ENCODE peak calls at places on chromosome 12, in six cellular contexts. Q, H, X, Z, G and D are unnamed samples.
A peak's percentile ranks its signal among the peaks of the same experiment; 100 is the strongest.

GRCh38 chr12:115108129-115109100 is 424.4 kb upstream of the TBX3 start:
- DNase-seq in Q (no peak), H (no peak), X (no peak), Z (no peak), G (no peak), D (no peak)

GRCh38 chr12:52006726-52007157 is at the start of gene TAMALIN:
- DNase-seq in Q (peak; percentile 80), H (no peak), X (peak; percentile 75), Z (peak; percentile 83), G (peak; percentile 85), D (peak; percentile 75)

GRCh38 chr12:106247731-106248176 is at the start of gene CKAP4:
- DNase-seq in Q (peak; percentile 87), H (no peak), X (peak; percentile 82), Z (peak; percentile 92), G (peak; percentile 93), D (peak; percentile 83)

GRCh38 chr12:9776795-9777194 is 16.1 kb upstream of the CD69 start:
- DNase-seq in Q (no peak), H (no peak), X (no peak), Z (no peak), G (no peak), D (no peak)

GRCh38 chr12:111010061-111010460 is 89.7 kb upstream of the MYL2 start:
- DNase-seq in Q (no peak), H (no peak), X (no peak), Z (no peak), G (peak; percentile 68), D (no peak)

GRCh38 chr12:131229426-131230339 is 276.0 kb downstream of the ADGRD1 start:
- DNase-seq in Q (no peak), H (no peak), X (no peak), Z (no peak), G (no peak), D (no peak)

GRCh38 chr12:117867348-117867747 is 101.4 kb downstream of the KSR2 start:
- DNase-seq in Q (no peak), H (no peak), X (no peak), Z (no peak), G (no peak), D (no peak)

GRCh38 chr12:21940972-21941521 is at the start of gene ABCC9:
- DNase-seq in Q (peak; percentile 35), H (no peak), X (peak; percentile 72), Z (peak; percentile 74), G (peak; percentile 35), D (peak; percentile 21)

GRCh38 chr12:120072472-120072871 is 44.1 kb downstream of the RAB35 start:
- DNase-seq in Q (no peak), H (no peak), X (no peak), Z (no peak), G (no peak), D (no peak)

GRCh38 chr12:75751769-75752471 is 240.5 kb upstream of the KRR1 start:
- DNase-seq in Q (no peak), H (no peak), X (no peak), Z (no peak), G (no peak), D (no peak)

GRCh38 chr12:69566603-69567002 is 18.7 kb upstream of the CCT2 start:
- DNase-seq in Q (no peak), H (no peak), X (no peak), Z (no peak), G (no peak), D (no peak)
- TF ChIP-seq CTCF in Q (no peak), H (peak; percentile 13), X (no peak), Z (no peak), G (no peak), D (no peak)

GRCh38 chr12:121712462-121713256 is at the start of gene TMEM120B:
- DNase-seq in Q (peak; percentile 91), H (no peak), X (peak; percentile 88), Z (peak; percentile 93), G (peak; percentile 80), D (peak; percentile 95)
- TF ChIP-seq CTCF in Q (no peak), H (peak; percentile 36), X (no peak), Z (peak; percentile 7), G (no peak), D (no peak)

DNA sequence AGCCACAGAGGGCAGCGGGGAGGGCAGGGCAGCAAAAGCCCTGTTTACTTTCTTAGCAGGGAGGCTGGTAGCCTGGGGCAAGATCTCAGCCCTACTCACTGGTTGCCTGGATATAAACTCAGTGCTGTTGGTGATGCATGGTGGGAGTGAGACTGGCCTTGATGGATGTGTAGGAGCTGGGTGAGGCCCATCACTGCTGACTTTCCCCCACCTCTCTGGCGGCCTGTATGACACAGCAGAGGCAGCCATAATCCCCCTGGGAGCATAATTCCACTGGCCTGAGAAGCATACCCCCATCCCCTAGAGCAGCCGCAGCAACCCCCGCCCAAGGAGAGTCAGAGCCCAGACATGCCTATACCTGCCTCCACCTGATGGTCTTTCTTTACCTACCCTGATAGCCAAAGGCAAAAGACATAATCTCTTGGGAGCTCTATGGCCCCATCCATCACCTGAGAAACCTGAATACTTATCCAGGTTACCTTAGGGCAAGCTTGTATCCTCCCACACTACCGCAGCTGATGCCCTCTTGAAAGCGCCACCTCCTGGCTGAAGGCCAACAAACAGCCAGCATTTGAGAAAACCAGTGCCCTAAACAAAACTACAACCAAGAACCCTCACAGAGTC is 59.3 kb downstream of the DNAI7 start:
- DNase-seq in Q (no peak), H (no peak), X (no peak), Z (no peak), G (no peak), D (no peak)
- TF ChIP-seq CTCF in Q (no peak), H (peak; percentile 37), X (no peak), Z (no peak), G (no peak), D (peak; percentile 17)

GRCh38 chr12:128583453-128583852 is 240.3 kb downstream of the SLC15A4 start:
- DNase-seq in Q (no peak), H (no peak), X (no peak), Z (no peak), G (no peak), D (no peak)
- TF ChIP-seq CTCF in Q (no peak), H (peak; percentile 40), X (no peak), Z (no peak), G (no peak), D (no peak)

DNA sequence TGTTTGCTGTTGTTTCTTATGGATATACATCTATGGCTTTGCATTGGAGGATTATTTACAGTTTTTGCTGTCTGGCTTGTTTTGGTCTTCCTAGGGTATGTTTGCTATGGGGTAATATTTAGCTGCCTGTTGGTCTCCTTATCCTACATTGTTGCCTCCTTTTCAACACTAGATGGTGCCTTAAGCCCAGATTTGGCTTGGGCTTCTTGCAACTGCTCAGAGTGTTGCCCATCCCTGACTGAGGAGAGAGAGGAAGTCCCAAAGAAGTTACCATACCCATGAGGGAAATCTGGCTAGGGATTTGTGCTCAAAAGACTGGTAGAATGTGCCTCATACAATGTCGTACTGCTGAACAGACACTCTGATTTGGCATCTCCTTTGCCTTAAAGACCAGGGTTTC is 94.6 kb upstream of the MUCL1 start:
- DNase-seq in Q (no peak), H (no peak), X (no peak), Z (no peak), G (peak; percentile 13), D (peak; percentile 16)
- TF ChIP-seq CTCF in Q (no peak), H (peak; percentile 58), X (no peak), Z (no peak), G (peak; percentile 5), D (peak; percentile 39)

DNA sequence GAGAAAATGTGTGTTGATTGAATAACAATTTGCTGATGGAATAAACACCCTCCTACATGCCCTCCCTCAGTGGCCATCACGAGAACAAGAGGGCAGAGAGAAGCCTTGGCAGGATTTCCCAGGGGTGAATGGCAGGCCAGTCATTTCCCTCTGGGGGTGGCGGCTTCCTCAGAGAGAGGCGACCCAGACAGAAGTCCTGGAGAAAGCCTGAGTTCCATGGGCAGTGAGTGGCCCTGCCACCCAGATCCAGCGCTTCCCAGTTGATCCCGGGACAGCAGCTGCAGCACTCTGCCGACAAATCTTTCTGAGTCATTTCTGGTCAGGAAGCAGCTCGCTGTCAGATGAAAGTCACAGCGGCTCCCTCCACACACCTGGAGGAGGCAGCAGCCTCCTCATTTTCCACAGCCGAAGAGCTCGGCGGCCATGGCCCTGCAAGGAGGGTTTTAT is 123.0 kb downstream of the SCARB1 start:
- DNase-seq in Q (peak; percentile 55), H (no peak), X (peak; percentile 62), Z (peak; percentile 84), G (peak; percentile 41), D (peak; percentile 52)
- TF ChIP-seq CTCF in Q (no peak), H (no peak), X (peak; percentile 32), Z (no peak), G (peak; percentile 9), D (no peak)

DNA sequence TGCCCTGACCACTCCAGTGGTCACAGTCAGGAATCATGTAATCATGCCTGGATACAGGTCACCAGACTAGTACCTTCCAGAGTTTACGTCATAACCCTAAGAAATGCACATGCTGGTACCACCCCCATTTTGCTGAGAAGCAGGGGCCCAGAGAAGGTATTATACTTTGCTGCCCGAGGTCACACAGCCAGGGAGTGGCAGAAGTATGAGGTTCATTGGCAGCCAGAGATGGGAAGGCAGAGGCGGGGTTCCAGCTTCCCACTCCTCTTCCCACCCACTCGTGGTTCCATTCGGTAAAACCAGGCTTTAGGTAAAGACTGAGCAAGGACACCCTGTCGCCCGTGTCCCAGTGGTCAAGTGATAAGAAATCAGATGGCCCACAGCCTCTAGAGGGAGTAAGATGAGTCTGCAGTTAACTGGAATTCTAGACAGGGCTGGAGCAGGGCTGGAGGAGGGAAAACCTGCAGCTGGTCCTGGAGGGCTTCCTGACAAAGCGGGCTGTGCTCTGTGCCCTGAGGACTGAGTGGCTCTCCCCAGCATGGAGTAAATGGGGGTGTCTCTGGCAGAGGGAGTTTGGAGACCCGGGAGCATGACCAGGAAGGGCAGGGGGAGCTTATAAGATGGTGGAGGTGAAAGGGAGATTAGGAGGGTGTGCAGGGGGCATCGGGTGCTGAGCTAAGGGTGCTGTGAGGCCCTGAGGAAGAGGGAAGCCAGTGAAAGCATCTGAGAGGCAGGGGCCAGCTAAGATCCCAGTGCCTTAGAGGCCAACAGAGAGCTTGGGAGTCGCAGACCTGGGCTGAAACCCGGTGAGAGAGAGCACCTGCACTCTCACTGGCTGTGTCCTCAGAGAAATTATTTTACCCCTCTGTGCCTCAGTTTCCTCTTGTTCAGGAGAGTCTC is 5.7 kb downstream of the FAM222A start:
- DNase-seq in Q (no peak), H (no peak), X (no peak), Z (no peak), G (no peak), D (no peak)
- TF ChIP-seq CTCF in Q (no peak), H (no peak), X (peak; percentile 26), Z (no peak), G (no peak), D (no peak)